ENCODE peak calls at places on chromosomes 12 and 14, in seven cellular contexts. One of them, this sample, is unnamed.
A peak's percentile ranks its signal among the peaks of the same experiment; 100 is the strongest.

GRCh38 chr12:56011509-56012090 is 9.2 kb upstream of the IKZF4 start:
- DNase-seq in naive thymus-derived CD4-positive, alpha-beta T cell: no peak
- DNase-seq in left colon: no peak
- DNase-seq in Karpas-422: no peak
- DNase-seq in KBM-7: no peak
- DNase-seq in activated naive CD4-positive, alpha-beta T cell treated with Interleukin-2 at 50 U/mL for 16 hours: no peak
- DNase-seq in GM13976: no peak
- DNase-seq in this sample: no peak

GRCh38 chr12:118034429-118035193 is 18.1 kb downstream of the RFC5 start:
- DNase-seq in left colon: no peak
- DNase-seq in activated naive CD4-positive, alpha-beta T cell treated with Interleukin-2 at 50 U/mL for 16 hours: no peak
- DNase-seq in GM13976: no peak
- DNase-seq in naive thymus-derived CD4-positive, alpha-beta T cell: no peak
- DNase-seq in KBM-7: no peak
- DNase-seq in Karpas-422: no peak
- DNase-seq in this sample: no peak

GRCh38 chr14:90518941-90519256 is 122.1 kb downstream of the CALM1 start:
- DNase-seq in activated naive CD4-positive, alpha-beta T cell treated with Interleukin-2 at 50 U/mL for 16 hours: peak; percentile 33
- DNase-seq in KBM-7: peak; percentile 68
- DNase-seq in left colon: peak; percentile 46
- DNase-seq in naive thymus-derived CD4-positive, alpha-beta T cell: peak; percentile 57
- DNase-seq in Karpas-422: peak; percentile 87
- DNase-seq in GM13976: peak; percentile 72
- DNase-seq in this sample: peak; percentile 60

GRCh38 chr14:31263485-31264133 is 56.0 kb upstream of the HECTD1 start:
- DNase-seq in GM13976: no peak
- DNase-seq in KBM-7: no peak
- DNase-seq in left colon: no peak
- DNase-seq in activated naive CD4-positive, alpha-beta T cell treated with Interleukin-2 at 50 U/mL for 16 hours: no peak
- DNase-seq in Karpas-422: no peak
- DNase-seq in naive thymus-derived CD4-positive, alpha-beta T cell: no peak
- DNase-seq in this sample: no peak

GRCh38 chr14:64391113-64391725 is 3.1 kb downstream of the MTHFD1 start:
- DNase-seq in left colon: no peak
- DNase-seq in KBM-7: no peak
- DNase-seq in GM13976: no peak
- DNase-seq in Karpas-422: no peak
- DNase-seq in activated naive CD4-positive, alpha-beta T cell treated with Interleukin-2 at 50 U/mL for 16 hours: no peak
- DNase-seq in naive thymus-derived CD4-positive, alpha-beta T cell: no peak
- DNase-seq in this sample: no peak

GRCh38 chr14:85418716-85419115 is 111.2 kb upstream of the FLRT2 start:
- DNase-seq in left colon: no peak
- DNase-seq in GM13976: no peak
- DNase-seq in KBM-7: no peak
- DNase-seq in Karpas-422: no peak
- DNase-seq in naive thymus-derived CD4-positive, alpha-beta T cell: no peak
- DNase-seq in activated naive CD4-positive, alpha-beta T cell treated with Interleukin-2 at 50 U/mL for 16 hours: no peak
- DNase-seq in this sample: no peak

GRCh38 chr12:40946612-40947194 is 241.4 kb upstream of the PDZRN4 start:
- DNase-seq in GM13976: peak; percentile 7
- DNase-seq in naive thymus-derived CD4-positive, alpha-beta T cell: peak; percentile 3
- DNase-seq in Karpas-422: peak; percentile 79
- DNase-seq in KBM-7: peak; percentile 26
- DNase-seq in activated naive CD4-positive, alpha-beta T cell treated with Interleukin-2 at 50 U/mL for 16 hours: no peak
- DNase-seq in left colon: no peak
- DNase-seq in this sample: no peak

GRCh38 chr14:87430810-87431209 is 562.2 kb downstream of the GALC start:
- DNase-seq in GM13976: no peak
- DNase-seq in activated naive CD4-positive, alpha-beta T cell treated with Interleukin-2 at 50 U/mL for 16 hours: no peak
- DNase-seq in naive thymus-derived CD4-positive, alpha-beta T cell: no peak
- DNase-seq in left colon: no peak
- DNase-seq in Karpas-422: no peak
- DNase-seq in KBM-7: no peak
- DNase-seq in this sample: no peak

GRCh38 chr12:20214286-20214685 is 154.1 kb upstream of the PDE3A start:
- DNase-seq in naive thymus-derived CD4-positive, alpha-beta T cell: no peak
- DNase-seq in GM13976: no peak
- DNase-seq in left colon: no peak
- DNase-seq in KBM-7: no peak
- DNase-seq in activated naive CD4-positive, alpha-beta T cell treated with Interleukin-2 at 50 U/mL for 16 hours: no peak
- DNase-seq in Karpas-422: no peak
- DNase-seq in this sample: no peak

GRCh38 chr12:123952037-123952436 is 20.6 kb downstream of the CCDC92 start:
- DNase-seq in GM13976: no peak
- DNase-seq in KBM-7: no peak
- DNase-seq in Karpas-422: no peak
- DNase-seq in activated naive CD4-positive, alpha-beta T cell treated with Interleukin-2 at 50 U/mL for 16 hours: no peak
- DNase-seq in naive thymus-derived CD4-positive, alpha-beta T cell: no peak
- DNase-seq in left colon: no peak
- DNase-seq in this sample: no peak

GRCh38 chr12:25585021-25585523 is 32.0 kb upstream of the LMNTD1 start:
- DNase-seq in naive thymus-derived CD4-positive, alpha-beta T cell: no peak
- DNase-seq in GM13976: no peak
- DNase-seq in activated naive CD4-positive, alpha-beta T cell treated with Interleukin-2 at 50 U/mL for 16 hours: no peak
- DNase-seq in KBM-7: no peak
- DNase-seq in Karpas-422: no peak
- DNase-seq in left colon: no peak
- DNase-seq in this sample: no peak

GRCh38 chr12:76957306-76957705 is 78.5 kb upstream of the CSRP2 start:
- DNase-seq in KBM-7: no peak
- DNase-seq in activated naive CD4-positive, alpha-beta T cell treated with Interleukin-2 at 50 U/mL for 16 hours: no peak
- DNase-seq in left colon: no peak
- DNase-seq in Karpas-422: no peak
- DNase-seq in naive thymus-derived CD4-positive, alpha-beta T cell: no peak
- DNase-seq in GM13976: no peak
- DNase-seq in this sample: no peak

GRCh38 chr12:52032431-52032796 is 18.8 kb upstream of the NR4A1 start:
- DNase-seq in GM13976: no peak
- DNase-seq in activated naive CD4-positive, alpha-beta T cell treated with Interleukin-2 at 50 U/mL for 16 hours: no peak
- DNase-seq in Karpas-422: no peak
- DNase-seq in naive thymus-derived CD4-positive, alpha-beta T cell: no peak
- DNase-seq in left colon: peak; percentile 83
- DNase-seq in KBM-7: no peak
- DNase-seq in this sample: no peak

GRCh38 chr12:103745962-103746361 is 95.1 kb downstream of the NT5DC3 start:
- DNase-seq in GM13976: no peak
- DNase-seq in KBM-7: no peak
- DNase-seq in Karpas-422: no peak
- DNase-seq in activated naive CD4-positive, alpha-beta T cell treated with Interleukin-2 at 50 U/mL for 16 hours: no peak
- DNase-seq in naive thymus-derived CD4-positive, alpha-beta T cell: no peak
- DNase-seq in left colon: no peak
- DNase-seq in this sample: no peak

GRCh38 chr14:50821471-50822464 is 9.2 kb downstream of the NIN start:
- DNase-seq in naive thymus-derived CD4-positive, alpha-beta T cell: peak; percentile 60
- DNase-seq in Karpas-422: peak; percentile 69
- DNase-seq in activated naive CD4-positive, alpha-beta T cell treated with Interleukin-2 at 50 U/mL for 16 hours: peak; percentile 37
- DNase-seq in left colon: no peak
- DNase-seq in KBM-7: peak; percentile 29
- DNase-seq in GM13976: peak; percentile 39
- DNase-seq in this sample: peak; percentile 78

GRCh38 chr12:19088576-19088975 is 41.0 kb upstream of the PLEKHA5 start:
- DNase-seq in naive thymus-derived CD4-positive, alpha-beta T cell: no peak
- DNase-seq in left colon: no peak
- DNase-seq in activated naive CD4-positive, alpha-beta T cell treated with Interleukin-2 at 50 U/mL for 16 hours: no peak
- DNase-seq in GM13976: no peak
- DNase-seq in KBM-7: no peak
- DNase-seq in Karpas-422: no peak
- DNase-seq in this sample: no peak